ENCODE peak calls at places on chromosomes 4 and X, in nine cellular contexts. J, A, M, N, I, V, C, O and X are unnamed samples.

GRCh38 chrX:129768586-129769466 is 10.9 kb upstream of the SASH3 start:
- DNase-seq in J (no peak), A (no peak), M (no peak), N (no peak), I (no peak), V (no peak), C (no peak), O (no peak), X (no peak)

GRCh38 chrX:16461968-16462367 is 188.0 kb upstream of the S100G start:
- DNase-seq in J (no peak), A (no peak), M (no peak), N (no peak), I (no peak), V (no peak), C (no peak), O (no peak), X (no peak)

GRCh38 chr4:129094347-129094746 is 1.0 kb upstream of the SCLT1 start:
- DNase-seq in J (no peak), A (no peak), M (no peak), N (peak; percentile 10), I (no peak), V (no peak), C (no peak), O (no peak), X (no peak)

GRCh38 chrX:38379088-38379487 is 26.7 kb downstream of the OTC start:
- DNase-seq in J (no peak), A (no peak), M (no peak), N (no peak), I (no peak), V (no peak), C (no peak), O (no peak), X (no peak)

GRCh38 chr4:182276214-182277109 is 33.3 kb downstream of the TENM3 start:
- DNase-seq in J (no peak), A (no peak), M (no peak), N (no peak), I (no peak), V (no peak), C (no peak), O (no peak), X (no peak)

GRCh38 chrX:67607436-67607835 is 63.6 kb downstream of the AR start:
- DNase-seq in J (no peak), A (no peak), M (no peak), N (no peak), I (no peak), V (peak; percentile 11), C (no peak), O (peak; percentile 32), X (no peak)

GRCh38 chrX:86047174-86047991 is at the start of gene CHM:
- DNase-seq in J (peak; percentile 81), A (peak; percentile 79), M (peak; percentile 38), N (peak; percentile 95), I (no peak), V (peak; percentile 77), C (no peak), O (peak; percentile 45), X (peak; percentile 75)

GRCh38 chr4:25108556-25108955 is 51.7 kb downstream of the SEPSECS start:
- DNase-seq in J (no peak), A (no peak), M (no peak), N (no peak), I (no peak), V (no peak), C (no peak), O (no peak), X (no peak)

GRCh38 chrX:73876897-73877296 is 313.9 kb downstream of the CHIC1 start:
- DNase-seq in J (no peak), A (no peak), M (no peak), N (no peak), I (no peak), V (no peak), C (no peak), O (no peak), X (no peak)

GRCh38 chr4:2685541-2685940 is 70.6 kb downstream of the TNIP2 start:
- DNase-seq in J (no peak), A (no peak), M (no peak), N (no peak), I (no peak), V (no peak), C (no peak), O (no peak), X (no peak)

GRCh38 chrX:48702032-48702431 is 5.5 kb downstream of the SUV39H1 start:
- DNase-seq in J (no peak), A (no peak), M (no peak), N (no peak), I (no peak), V (no peak), C (no peak), O (no peak), X (no peak)

GRCh38 chr4:85318415-85318814 is 156.5 kb upstream of the ARHGAP24 start:
- DNase-seq in J (no peak), A (no peak), M (no peak), N (no peak), I (no peak), V (no peak), C (no peak), O (no peak), X (no peak)

GRCh38 chrX:109709129-109709631 is 23.9 kb downstream of the ACSL4 start:
- DNase-seq in J (no peak), A (no peak), M (no peak), N (no peak), I (no peak), V (peak; percentile 10), C (no peak), O (no peak), X (peak; percentile 7)

GRCh38 chr4:56611501-56611900 is 69.6 kb downstream of the HOPX start:
- DNase-seq in J (no peak), A (no peak), M (no peak), N (no peak), I (no peak), V (peak; percentile 29), C (no peak), O (no peak), X (no peak)

GRCh38 chr4:94455081-94455480 is 3.3 kb downstream of the PDLIM5 start:
- DNase-seq in J (peak; percentile 67), A (peak; percentile 41), M (no peak), N (no peak), I (no peak), V (peak; percentile 53), C (no peak), O (peak; percentile 42), X (peak; percentile 21)

GRCh38 chrX:118637997-118638396 is 89.4 kb upstream of the IL13RA1 start:
- DNase-seq in J (no peak), A (peak; percentile 14), M (no peak), N (no peak), I (no peak), V (peak; percentile 7), C (peak; percentile 40), O (no peak), X (no peak)

GRCh38 chr4:148574502-148574901 is 132.3 kb upstream of the NR3C2 start:
- DNase-seq in J (peak; percentile 37), A (no peak), M (no peak), N (no peak), I (no peak), V (peak; percentile 14), C (no peak), O (no peak), X (no peak)

GRCh38 chr4:1979477-1980196 is 29.1 kb downstream of the NELFA start:
- DNase-seq in J (no peak), A (no peak), M (no peak), N (no peak), I (no peak), V (no peak), C (no peak), O (no peak), X (no peak)